ENCODE peak calls at places on chromosomes 13 and 19, in seven cellular contexts. G is occipital lobe; Y is stimulated activated CD4-positive, alpha-beta T cell treated with anti-CD3 and anti-CD28 coated beads, Interleukin-2, amount 100 ng/mL, for 48 hours; Z is CD4-positive, alpha-beta memory T cell; V is substantia nigra; T is EH; S is retinal pigment epithelial cell. N is an unnamed sample.

GRCh38 chr19:1259873-1260748 is 9.0 kb upstream of the CIRBP start:
- DNase-seq in G (no peak), Y (peak), Z (peak), V (no peak), T (peak), S (no peak), N (no peak)

GRCh38 chr13:99655351-99656091 is 154.2 kb downstream of the TM9SF2 start:
- DNase-seq in G (no peak), Y (no peak), Z (no peak), V (no peak), T (peak), S (peak), N (no peak)

GRCh38 chr19:41218615-41219507 is at the start of gene AXL:
- DNase-seq in G (no peak), Y (no peak), Z (no peak), V (peak), T (peak), S (peak), N (no peak)

GRCh38 chr13:112744306-112745021 is 54.6 kb downstream of the ATP11A start:
- DNase-seq in G (peak), Y (no peak), Z (no peak), V (no peak), T (peak), S (no peak), N (no peak)

GRCh38 chr13:31149604-31150003 is 12.1 kb downstream of the HSPH1 start:
- DNase-seq in G (no peak), Y (no peak), Z (no peak), V (no peak), T (no peak), S (no peak), N (no peak)

GRCh38 chr19:803686-804418 is 6.6 kb downstream of the PTBP1 start:
- DNase-seq in G (no peak), Y (no peak), Z (no peak), V (no peak), T (no peak), S (no peak), N (no peak)

GRCh38 chr13:112341976-112342735 is 34.0 kb upstream of the SPACA7 start:
- DNase-seq in G (no peak), Y (no peak), Z (no peak), V (no peak), T (no peak), S (no peak), N (no peak)

GRCh38 chr19:35266149-35266903 is 2.4 kb upstream of the USF2 start:
- DNase-seq in G (no peak), Y (no peak), Z (no peak), V (no peak), T (no peak), S (no peak), N (no peak)

GRCh38 chr13:21639604-21640003 is 31.3 kb upstream of the FGF9 start:
- DNase-seq in G (no peak), Y (no peak), Z (no peak), V (no peak), T (no peak), S (no peak), N (no peak)

GRCh38 chr19:13961826-13962737 is 9.8 kb downstream of the DCAF15 start:
- DNase-seq in G (no peak), Y (no peak), Z (no peak), V (no peak), T (peak), S (no peak), N (no peak)

GRCh38 chr19:15101479-15102082 is 5.6 kb upstream of the SYDE1 start:
- DNase-seq in G (no peak), Y (peak), Z (peak), V (no peak), T (peak), S (no peak), N (no peak)

GRCh38 chr13:59337070-59337469 is 826.7 kb downstream of the DIAPH3 start:
- DNase-seq in G (no peak), Y (no peak), Z (no peak), V (no peak), T (no peak), S (no peak), N (no peak)

GRCh38 chr13:98447881-98448641 is 128.8 kb downstream of the STK24 start:
- DNase-seq in G (no peak), Y (peak), Z (no peak), V (peak), T (peak), S (no peak), N (peak)

GRCh38 chr19:47704024-47704423 is 9.2 kb upstream of the EHD2 start:
- DNase-seq in G (no peak), Y (no peak), Z (no peak), V (no peak), T (peak), S (no peak), N (no peak)

GRCh38 chr13:38680912-38681311 is 6.0 kb upstream of the FREM2 start:
- DNase-seq in G (no peak), Y (no peak), Z (no peak), V (no peak), T (no peak), S (no peak), N (no peak)

GRCh38 chr13:76552807-76553206 is 333.4 kb downstream of the KCTD12 start:
- DNase-seq in G (no peak), Y (no peak), Z (no peak), V (no peak), T (no peak), S (no peak), N (no peak)

GRCh38 chr13:26219726-26220125 is 2.4 kb downstream of the RNF6 start:
- DNase-seq in G (no peak), Y (no peak), Z (no peak), V (no peak), T (peak), S (no peak), N (no peak)

GRCh38 chr19:54014920-54015560 is 23.6 kb downstream of the CACNG6 start:
- DNase-seq in G (no peak), Y (no peak), Z (no peak), V (no peak), T (no peak), S (no peak), N (no peak)

GRCh38 chr13:93146584-93147292 is 79.9 kb upstream of the GPC6 start:
- DNase-seq in G (no peak), Y (no peak), Z (no peak), V (no peak), T (no peak), S (peak), N (no peak)

GRCh38 chr19:55304980-55305379 is 20.2 kb downstream of the TMEM150B start:
- DNase-seq in G (no peak), Y (no peak), Z (no peak), V (no peak), T (no peak), S (no peak), N (no peak)

GRCh38 chr19:50486823-50487515 is 10.3 kb upstream of the GARIN5A start:
- DNase-seq in G (no peak), Y (peak), Z (peak), V (no peak), T (no peak), S (no peak), N (no peak)

GRCh38 chr13:106381083-106381482 is 154.4 kb downstream of the EFNB2 start:
- DNase-seq in G (no peak), Y (no peak), Z (no peak), V (no peak), T (peak), S (peak), N (no peak)

GRCh38 chr13:50644081-50644871 is 199.2 kb downstream of the DLEU7 start:
- DNase-seq in G (no peak), Y (no peak), Z (no peak), V (no peak), T (peak), S (no peak), N (no peak)

GRCh38 chr13:98839826-98840769 is 87.6 kb upstream of the SLC15A1 start:
- DNase-seq in G (peak), Y (peak), Z (peak), V (peak), T (peak), S (no peak), N (no peak)

GRCh38 chr19:35717665-35718344 is at the start of gene KMT2B:
- DNase-seq in G (no peak), Y (no peak), Z (no peak), V (peak), T (no peak), S (no peak), N (no peak)

GRCh38 chr13:44439615-44440014 is 66.0 kb downstream of the SERP2 start:
- DNase-seq in G (no peak), Y (no peak), Z (no peak), V (no peak), T (no peak), S (no peak), N (no peak)

GRCh38 chr19:46714523-46715106 is 2.3 kb downstream of the PRKD2 start:
- DNase-seq in G (no peak), Y (no peak), Z (peak), V (no peak), T (no peak), S (no peak), N (no peak)

GRCh38 chr19:7152568-7152967 is 83.1 kb downstream of the ZNF557 start:
- DNase-seq in G (no peak), Y (no peak), Z (no peak), V (no peak), T (no peak), S (no peak), N (no peak)

GRCh38 chr19:50791594-50792245 is 1.5 kb downstream of the ACP4 start:
- DNase-seq in G (no peak), Y (no peak), Z (no peak), V (no peak), T (no peak), S (no peak), N (no peak)

GRCh38 chr13:24038405-24038804 is 122.1 kb upstream of the SPATA13 start:
- DNase-seq in G (no peak), Y (no peak), Z (no peak), V (peak), T (peak), S (peak), N (no peak)

GRCh38 chr19:6044056-6044805 is 66.1 kb downstream of the RFX2 start:
- DNase-seq in G (no peak), Y (no peak), Z (no peak), V (no peak), T (no peak), S (no peak), N (no peak)

GRCh38 chr19:47776568-47776967 is 1.9 kb upstream of the SELENOW start:
- DNase-seq in G (no peak), Y (no peak), Z (no peak), V (peak), T (no peak), S (no peak), N (no peak)

GRCh38 chr19:35868172-35868822 is at the start of gene APLP1:
- DNase-seq in G (peak), Y (peak), Z (peak), V (peak), T (peak), S (peak), N (peak)

GRCh38 chr13:49348748-49349147 is 95.1 kb downstream of the CAB39L start:
- DNase-seq in G (no peak), Y (no peak), Z (no peak), V (no peak), T (no peak), S (no peak), N (no peak)

GRCh38 chr13:98144501-98145350 is 1.8 kb downstream of the FARP1 start:
- DNase-seq in G (peak), Y (no peak), Z (no peak), V (no peak), T (peak), S (no peak), N (no peak)

GRCh38 chr13:94009696-94010095 is 469.8 kb downstream of the DCT start:
- DNase-seq in G (no peak), Y (no peak), Z (no peak), V (no peak), T (peak), S (peak), N (no peak)

N was measured in nucleus accumbens.